ENCODE peak calls at places on chromosomes 16 and 17, in eight cellular contexts. D, R, L, E, H, A, J and F are unnamed samples.

GRCh38 chr17:60398227-60398959 is 6.5 kb upstream of the USP32 start:
- DNase-seq in D (no peak), R (no peak), L (no peak), E (no peak), H (no peak), A (no peak), J (no peak), F (peak; percentile 67)

GRCh38 chr17:66301864-66302741 is at the start of gene PRKCA:
- DNase-seq in D (peak; percentile 37), R (peak; percentile 88), L (peak; percentile 81), E (no peak), H (peak; percentile 82), A (peak; percentile 75), J (peak; percentile 84), F (peak; percentile 67)

GRCh38 chr17:66930933-66931332 is 33.6 kb upstream of the CACNG4 start:
- DNase-seq in D (no peak), R (no peak), L (no peak), E (peak; percentile 48), H (no peak), A (no peak), J (no peak), F (no peak)

GRCh38 chr17:2860883-2861282 is 64.6 kb downstream of the RAP1GAP2 start:
- DNase-seq in D (no peak), R (no peak), L (no peak), E (no peak), H (no peak), A (no peak), J (no peak), F (no peak)

GRCh38 chr17:596287-596686 is 118.4 kb downstream of the VPS53 start:
- DNase-seq in D (no peak), R (peak; percentile 70), L (no peak), E (no peak), H (no peak), A (no peak), J (no peak), F (no peak)

GRCh38 chr16:85983064-85983463 is 84.1 kb downstream of the IRF8 start:
- DNase-seq in D (no peak), R (no peak), L (no peak), E (no peak), H (no peak), A (no peak), J (no peak), F (no peak)

GRCh38 chr17:35081638-35082037 is 18.1 kb upstream of the RFFL start:
- DNase-seq in D (no peak), R (no peak), L (no peak), E (no peak), H (no peak), A (no peak), J (no peak), F (no peak)

GRCh38 chr16:81214745-81215166 is 23.7 kb upstream of the BCO1 start:
- DNase-seq in D (no peak), R (peak; percentile 71), L (no peak), E (peak; percentile 38), H (no peak), A (no peak), J (peak; percentile 15), F (no peak)

GRCh38 chr17:1055751-1056645 is 59.1 kb downstream of the TIMM22 start:
- DNase-seq in D (peak; percentile 81), R (no peak), L (peak; percentile 64), E (no peak), H (peak; percentile 70), A (peak; percentile 69), J (peak; percentile 41), F (peak; percentile 22)

GRCh38 chr17:30217746-30218245 is 17.7 kb downstream of the SLC6A4 start:
- DNase-seq in D (no peak), R (no peak), L (no peak), E (no peak), H (no peak), A (no peak), J (no peak), F (no peak)

GRCh38 chr17:79673517-79673916 is 57.2 kb upstream of the ENPP7 start:
- DNase-seq in D (no peak), R (no peak), L (no peak), E (no peak), H (no peak), A (no peak), J (no peak), F (no peak)

GRCh38 chr17:15291674-15292361 is 26.7 kb upstream of the PMP22 start:
- DNase-seq in D (no peak), R (no peak), L (no peak), E (no peak), H (no peak), A (peak; percentile 32), J (no peak), F (no peak)

GRCh38 chr17:59791603-59792457 is 84.4 kb downstream of the VMP1 start:
- DNase-seq in D (no peak), R (no peak), L (no peak), E (peak; percentile 39), H (no peak), A (no peak), J (no peak), F (no peak)

GRCh38 chr16:19745286-19746018 is 27.4 kb downstream of the IQCK start:
- DNase-seq in D (no peak), R (no peak), L (no peak), E (no peak), H (no peak), A (no peak), J (no peak), F (no peak)

GRCh38 chr17:30321314-30321713 is 12.5 kb downstream of the TMIGD1 start:
- DNase-seq in D (no peak), R (no peak), L (no peak), E (peak; percentile 92), H (no peak), A (no peak), J (no peak), F (no peak)

GRCh38 chr16:52404546-52404945 is 142.4 kb downstream of the TOX3 start:
- DNase-seq in D (no peak), R (no peak), L (no peak), E (no peak), H (no peak), A (no peak), J (no peak), F (no peak)

DNA sequence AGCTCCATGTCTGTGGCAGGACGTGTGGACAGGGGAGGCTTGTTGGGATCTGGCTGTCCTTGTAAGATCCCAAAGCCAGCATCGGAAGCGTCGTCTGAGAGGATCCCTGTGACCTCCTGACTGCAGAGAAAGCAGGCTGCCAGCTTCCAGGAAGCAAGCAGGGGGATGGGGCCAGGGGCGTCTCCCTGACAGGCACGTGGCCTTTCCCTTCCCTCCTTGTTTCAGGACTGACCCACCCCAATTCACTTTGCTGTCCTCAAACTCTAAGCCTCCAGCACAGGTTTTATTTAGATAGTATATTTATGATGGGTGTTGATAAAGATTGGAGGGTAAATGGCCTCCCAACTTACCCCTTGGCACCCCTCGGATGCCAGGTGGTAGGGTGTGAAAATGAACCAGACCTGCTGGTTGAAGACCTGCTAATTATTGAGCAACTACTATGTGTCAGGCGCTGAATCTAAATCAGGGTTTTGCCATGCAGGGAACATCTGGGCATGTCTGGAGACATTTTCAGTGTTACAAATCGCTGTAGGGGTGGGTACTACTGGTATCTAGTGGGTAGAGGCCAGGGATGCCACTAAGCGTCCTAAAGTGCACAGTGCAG is 24.5 kb downstream of the SOCS1 start:
- DNase-seq in D (no peak), R (no peak), L (no peak), E (no peak), H (no peak), A (no peak), J (no peak), F (no peak)
- H3K4me1 ChIP-seq in D (peaks cover 9% of the 10 kb centered on the region), R (peaks cover 10% of the 10 kb centered on the region), L (peaks cover 9% of the 10 kb centered on the region), E (no peaks in the 10 kb centered on the region), H (no peaks in the 10 kb centered on the region), A (peaks cover 6% of the 10 kb centered on the region), J (peaks cover 10% of the 10 kb centered on the region), F (peaks cover 34% of the 10 kb centered on the region)

GRCh38 chr17:36855459-36855858 is 81.8 kb upstream of the LHX1 start:
- DNase-seq in D (no peak), R (no peak), L (no peak), E (no peak), H (no peak), A (no peak), J (no peak), F (no peak)

GRCh38 chr17:36856921-36857381 is 80.3 kb upstream of the LHX1 start:
- DNase-seq in D (no peak), R (no peak), L (no peak), E (no peak), H (no peak), A (no peak), J (no peak), F (no peak)

GRCh38 chr17:36857698-36858097 is 79.6 kb upstream of the LHX1 start:
- DNase-seq in D (no peak), R (no peak), L (no peak), E (no peak), H (no peak), A (no peak), J (no peak), F (no peak)

GRCh38 chr17:36856169-36856568 is 81.1 kb upstream of the LHX1 start:
- DNase-seq in D (no peak), R (no peak), L (no peak), E (peak; percentile 67), H (no peak), A (no peak), J (no peak), F (no peak)

GRCh38 chr17:36854982-36855381 is 82.3 kb upstream of the LHX1 start:
- DNase-seq in D (no peak), R (no peak), L (no peak), E (no peak), H (no peak), A (no peak), J (no peak), F (no peak)
- H3K4me1 ChIP-seq in D (no peaks in the 10 kb centered on the region), R (no peaks in the 10 kb centered on the region), L (no peaks in the 10 kb centered on the region), E (peaks cover 42% of the 10 kb centered on the region), H (no peaks in the 10 kb centered on the region), A (no peaks in the 10 kb centered on the region), J (no peaks in the 10 kb centered on the region), F (peaks cover 2% of the 10 kb centered on the region)

GRCh38 chr17:57550671-57551315 is 194.3 kb downstream of the CCDC182 start:
- DNase-seq in D (no peak), R (no peak), L (no peak), E (no peak), H (no peak), A (no peak), J (no peak), F (no peak)
- H3K4me1 ChIP-seq in D (peaks cover 10% of the 10 kb centered on the region), R (peaks cover 4% of the 10 kb centered on the region), L (peaks cover 59% of the 10 kb centered on the region), E (no peaks in the 10 kb centered on the region), H (no peaks in the 10 kb centered on the region), A (peaks cover 31% of the 10 kb centered on the region), J (peaks cover 10% of the 10 kb centered on the region), F (peaks cover 18% of the 10 kb centered on the region)

GRCh38 chr17:39673335-39674081 is 5.3 kb downstream of the PNMT start:
- DNase-seq in D (no peak), R (no peak), L (no peak), E (no peak), H (no peak), A (no peak), J (no peak), F (no peak)

GRCh38 chr17:39672522-39673334 is 4.5 kb downstream of the PNMT start:
- DNase-seq in D (no peak), R (no peak), L (no peak), E (no peak), H (no peak), A (no peak), J (no peak), F (no peak)

GRCh38 chr17:39669897-39670735 is 1.9 kb downstream of the PNMT start:
- DNase-seq in D (no peak), R (no peak), L (no peak), E (no peak), H (no peak), A (no peak), J (no peak), F (no peak)

GRCh38 chr17:39670746-39671145 is 2.5 kb downstream of the PNMT start:
- DNase-seq in D (no peak), R (no peak), L (no peak), E (no peak), H (no peak), A (no peak), J (no peak), F (no peak)

GRCh38 chr17:39671651-39672521 is 3.6 kb downstream of the PNMT start:
- DNase-seq in D (no peak), R (peak; percentile 83), L (peak; percentile 74), E (no peak), H (no peak), A (peak; percentile 82), J (peak; percentile 67), F (peak; percentile 37)
- H3K4me1 ChIP-seq in D (peaks cover 44% of the 10 kb centered on the region), R (peaks cover 13% of the 10 kb centered on the region), L (peaks cover 90% of the 10 kb centered on the region), E (peaks cover 52% of the 10 kb centered on the region), H (no peaks in the 10 kb centered on the region), A (peaks cover 26% of the 10 kb centered on the region), J (peaks cover 56% of the 10 kb centered on the region), F (peaks cover 39% of the 10 kb centered on the region)